ENCODE peak calls at places on chromosomes 3 and 15, in four cellular contexts. One of them, this sample, is unnamed.
A peak's percentile ranks its signal among the peaks of the same experiment; 100 is the strongest.

GRCh38 chr3:45273681-45274515 is 47.8 kb upstream of the TMEM158 start:
- DNase-seq in GM13976: no peak
- DNase-seq in T-helper 1 cell: no peak
- DNase-seq in stimulated activated CD4-positive, alpha-beta T cell treated with anti-CD3 and anti-CD28 coated beads, TNF-alpha, amount 100 ng/mL, for 48 hours: no peak
- DNase-seq in this sample: no peak

GRCh38 chr15:36601497-36601932 is 22.1 kb downstream of the CDIN1 start:
- DNase-seq in GM13976: no peak
- DNase-seq in T-helper 1 cell: no peak
- DNase-seq in stimulated activated CD4-positive, alpha-beta T cell treated with anti-CD3 and anti-CD28 coated beads, TNF-alpha, amount 100 ng/mL, for 48 hours: no peak
- DNase-seq in this sample: no peak

GRCh38 chr15:47685141-47685870 is 32.0 kb upstream of the SEMA6D start:
- DNase-seq in GM13976: no peak
- DNase-seq in T-helper 1 cell: no peak
- DNase-seq in stimulated activated CD4-positive, alpha-beta T cell treated with anti-CD3 and anti-CD28 coated beads, TNF-alpha, amount 100 ng/mL, for 48 hours: no peak
- DNase-seq in this sample: no peak

GRCh38 chr3:58492385-58492970 is 582 bp downstream of the KCTD6 start:
- DNase-seq in GM13976: peak; percentile 39
- DNase-seq in T-helper 1 cell: no peak
- DNase-seq in stimulated activated CD4-positive, alpha-beta T cell treated with anti-CD3 and anti-CD28 coated beads, TNF-alpha, amount 100 ng/mL, for 48 hours: peak; percentile 22
- DNase-seq in this sample: no peak

GRCh38 chr3:9064853-9065252 is 101.6 kb upstream of the RAD18 start:
- DNase-seq in GM13976: no peak
- DNase-seq in T-helper 1 cell: no peak
- DNase-seq in stimulated activated CD4-positive, alpha-beta T cell treated with anti-CD3 and anti-CD28 coated beads, TNF-alpha, amount 100 ng/mL, for 48 hours: no peak
- DNase-seq in this sample: no peak

GRCh38 chr3:75737831-75738493 is 47.4 kb downstream of the ZNF717 start:
- DNase-seq in GM13976: no peak
- DNase-seq in T-helper 1 cell: no peak
- DNase-seq in stimulated activated CD4-positive, alpha-beta T cell treated with anti-CD3 and anti-CD28 coated beads, TNF-alpha, amount 100 ng/mL, for 48 hours: no peak
- DNase-seq in this sample: no peak

GRCh38 chr3:176692172-176692923 is 504.9 kb downstream of the TBL1XR1 start:
- DNase-seq in GM13976: no peak
- DNase-seq in T-helper 1 cell: no peak
- DNase-seq in stimulated activated CD4-positive, alpha-beta T cell treated with anti-CD3 and anti-CD28 coated beads, TNF-alpha, amount 100 ng/mL, for 48 hours: no peak
- DNase-seq in this sample: no peak

GRCh38 chr3:172591876-172592771 is 68.9 kb upstream of the TNFSF10 start:
- DNase-seq in GM13976: peak; percentile 70
- DNase-seq in T-helper 1 cell: peak; percentile 50
- DNase-seq in stimulated activated CD4-positive, alpha-beta T cell treated with anti-CD3 and anti-CD28 coated beads, TNF-alpha, amount 100 ng/mL, for 48 hours: peak; percentile 70
- DNase-seq in this sample: no peak

GRCh38 chr15:95068847-95069518 is 837.6 kb downstream of the MCTP2 start:
- DNase-seq in GM13976: no peak
- DNase-seq in T-helper 1 cell: no peak
- DNase-seq in stimulated activated CD4-positive, alpha-beta T cell treated with anti-CD3 and anti-CD28 coated beads, TNF-alpha, amount 100 ng/mL, for 48 hours: no peak
- DNase-seq in this sample: no peak

GRCh38 chr15:40943764-40944365 is 9.4 kb upstream of the CHAC1 start:
- DNase-seq in GM13976: no peak
- DNase-seq in T-helper 1 cell: no peak
- DNase-seq in stimulated activated CD4-positive, alpha-beta T cell treated with anti-CD3 and anti-CD28 coated beads, TNF-alpha, amount 100 ng/mL, for 48 hours: no peak
- DNase-seq in this sample: no peak

GRCh38 chr3:11195721-11196332 is 41.5 kb downstream of the HRH1 start:
- DNase-seq in GM13976: no peak
- DNase-seq in T-helper 1 cell: no peak
- DNase-seq in stimulated activated CD4-positive, alpha-beta T cell treated with anti-CD3 and anti-CD28 coated beads, TNF-alpha, amount 100 ng/mL, for 48 hours: no peak
- DNase-seq in this sample: no peak

GRCh38 chr15:66233487-66234415 is 19.8 kb downstream of the MEGF11 start:
- DNase-seq in GM13976: no peak
- DNase-seq in T-helper 1 cell: no peak
- DNase-seq in stimulated activated CD4-positive, alpha-beta T cell treated with anti-CD3 and anti-CD28 coated beads, TNF-alpha, amount 100 ng/mL, for 48 hours: no peak
- DNase-seq in this sample: peak; percentile 78